ENCODE peak calls at places on chromosomes 7 and 10, in five cellular contexts. B is endothelial cell of umbilical vein, C is Peyer's patch, F is psoas muscle, R is mucosa of descending colon. I is an unnamed sample. For H3K4me1, the result is how much of the 10 kb centered on the place peaks cover.

GRCh38 chr7:143250822-143251221 is 12.4 kb upstream of the GSTK1 start:
- DNase-seq in B (no peak), C (no peak), F (no peak), R (no peak), I (no peak)

GRCh38 chr7:155762639-155763038 is 49.6 kb downstream of the SHH start:
- DNase-seq in R (no peak), B (no peak), F (no peak), C (no peak), I (no peak)

GRCh38 chr7:50685445-50686070 is 97.1 kb downstream of the GRB10 start:
- DNase-seq in B (no peak), C (no peak), R (no peak), F (no peak), I (no peak)

GRCh38 chr10:49538381-49539319 is at the start of gene ERCC6:
- DNase-seq in B (peak), F (peak), C (peak), R (peak), I (peak)

GRCh38 chr10:95268438-95268837 is 22.4 kb downstream of the PDLIM1 start:
- DNase-seq in F (peak), B (peak), R (no peak), C (no peak), I (peak)

GRCh38 chr7:1919539-1920265 is 249.6 kb downstream of the ELFN1 start:
- DNase-seq in R (no peak), C (no peak), B (no peak), F (no peak), I (no peak)

GRCh38 chr7:137591444-137591843 is 247.9 kb upstream of the PTN start:
- DNase-seq in F (no peak), R (no peak), C (no peak), B (peak), I (no peak)

GRCh38 chr10:91694170-91694794 is 61.4 kb upstream of the PPP1R3C start:
- DNase-seq in R (no peak), F (no peak), C (no peak), B (peak), I (no peak)

GRCh38 chr10:47305566-47305965 is 5.6 kb downstream of the GDF10 start:
- DNase-seq in R (no peak), C (no peak), F (no peak), B (no peak), I (no peak)

GRCh38 chr7:29810813-29811482 is 4.6 kb downstream of the WIPF3 start:
- DNase-seq in R (no peak), F (no peak), C (no peak), B (no peak), I (no peak)

GRCh38 chr10:70954373-70954772 is 66.0 kb upstream of the PCBD1 start:
- DNase-seq in F (no peak), R (no peak), B (no peak), C (no peak), I (no peak)

GRCh38 chr7:20539201-20539600 is 76.3 kb upstream of the ABCB5 start:
- DNase-seq in F (no peak), B (no peak), C (no peak), R (no peak), I (no peak)

GRCh38 chr10:102619281-102619981 is 24.8 kb upstream of the TRIM8 start:
- DNase-seq in B (no peak), F (no peak), C (no peak), R (peak), I (no peak)

GRCh38 chr10:27390681-27391080 is 113.4 kb upstream of the RAB18 start:
- DNase-seq in F (no peak), C (no peak), B (no peak), R (no peak), I (no peak)

GRCh38 chr10:89887830-89888229 is 186.4 kb downstream of the KIF20B start:
- DNase-seq in C (peak), R (no peak), F (no peak), B (no peak), I (no peak)

GRCh38 chr10:95637911-95638310 is 18.6 kb downstream of the ALDH18A1 start:
- DNase-seq in R (no peak), C (no peak), F (no peak), B (no peak), I (no peak)

GRCh38 chr7:121503039-121503438 is 106.9 kb upstream of the FAM3C start:
- DNase-seq in F (no peak), R (no peak), B (no peak), C (no peak), I (no peak)

GRCh38 chr7:121504478-121504877 is 108.4 kb upstream of the FAM3C start:
- DNase-seq in C (no peak), R (no peak), F (no peak), B (peak), I (no peak)

GRCh38 chr7:121505021-121505420 is 108.9 kb upstream of the FAM3C start:
- DNase-seq in F (no peak), C (no peak), B (no peak), R (no peak), I (no peak)

GRCh38 chr7:121505540-121506182 is 109.6 kb upstream of the FAM3C start:
- DNase-seq in F (no peak), B (no peak), R (no peak), C (no peak), I (no peak)

DNA sequence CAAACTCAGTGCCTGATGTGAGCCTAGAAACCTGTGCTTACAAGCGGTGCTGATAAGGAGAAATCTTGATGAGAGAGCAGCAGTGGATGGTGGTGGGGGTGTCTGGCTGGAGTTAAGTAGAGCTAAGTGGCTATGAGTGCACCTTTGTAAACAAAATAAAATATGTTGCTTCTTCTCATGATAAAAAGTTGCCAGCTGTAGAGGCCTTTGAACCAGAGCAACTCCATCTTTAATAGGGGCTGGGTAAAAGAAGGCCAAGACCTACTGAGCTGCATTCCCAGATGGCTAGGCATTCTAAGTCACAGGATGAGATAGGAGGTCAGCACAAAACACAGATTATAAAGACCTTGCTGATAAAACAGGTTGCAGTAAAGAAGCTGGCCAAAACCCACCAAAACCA is 107.6 kb upstream of the FAM3C start:
- DNase-seq in R (no peak), F (no peak), B (no peak), C (no peak), I (no peak)
- TF ChIP-seq CTCF in R (no peak), F (no peak), B (no peak), C (no peak), I (no peak)

GRCh38 chr10:79264942-79265341 is 82.3 kb upstream of the PPIF start:
- DNase-seq in B (no peak), F (no peak), C (no peak), R (no peak), I (no peak)
- H3K4me1 ChIP-seq in B (under half), F (under half), C (under half), R (under half), I (half or more)

GRCh38 chr7:101669307-101669706 is 40.2 kb upstream of the MYL10 start:
- DNase-seq in F (no peak), C (no peak), B (no peak), R (peak), I (no peak)
- TF ChIP-seq CTCF in F (peak), C (peak), B (peak), R (no peak), I (no peak)

GRCh38 chr10:124637746-124638145 is 106.4 kb downstream of the FAM53B start:
- DNase-seq in R (no peak), C (no peak), B (no peak), F (no peak), I (no peak)

GRCh38 chr10:124639646-124640045 is 104.5 kb downstream of the FAM53B start:
- DNase-seq in R (no peak), C (no peak), F (no peak), B (no peak), I (no peak)

GRCh38 chr10:124639206-124639605 is 105.0 kb downstream of the FAM53B start:
- DNase-seq in B (no peak), F (no peak), R (no peak), C (no peak), I (no peak)

GRCh38 chr10:124637091-124637700 is 107.0 kb downstream of the FAM53B start:
- DNase-seq in C (no peak), B (no peak), R (no peak), F (no peak), I (no peak)

DNA sequence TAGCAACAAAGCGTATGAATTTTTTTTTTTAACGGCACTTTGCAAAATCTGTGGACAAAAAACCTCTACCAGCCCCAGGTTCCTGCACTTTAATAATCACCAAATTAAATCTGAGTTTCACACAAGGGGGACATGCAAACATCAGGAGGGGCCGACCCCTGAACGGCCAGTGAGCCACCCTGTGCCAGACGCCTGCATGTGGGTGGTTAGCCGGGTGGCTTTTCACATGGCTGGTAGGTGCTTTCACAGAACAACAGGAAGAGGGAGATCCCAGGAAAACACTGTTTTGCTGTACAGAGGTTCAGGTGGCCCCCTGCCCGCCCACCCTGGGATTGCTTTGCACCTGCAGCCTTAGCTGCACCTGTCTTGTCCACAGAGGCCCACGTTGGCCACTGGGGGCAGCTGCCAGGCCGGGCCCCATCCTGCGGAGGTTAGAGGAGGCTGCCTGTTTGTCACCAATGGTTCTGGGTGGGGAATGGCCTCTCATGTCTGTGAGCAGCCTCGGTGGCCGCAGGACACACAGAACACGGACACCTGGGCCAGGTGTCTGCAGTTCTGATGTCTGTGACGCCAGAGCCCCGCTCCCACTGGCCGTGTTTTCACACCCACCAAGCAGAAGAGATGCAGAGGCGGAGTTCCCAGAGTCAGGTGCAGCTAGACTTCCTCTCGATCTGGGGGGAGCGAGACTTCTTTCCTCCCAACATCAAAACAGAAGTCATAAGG is 107.7 kb downstream of the FAM53B start:
- DNase-seq in F (no peak), B (no peak), C (peak), R (no peak), I (no peak)
- H3K4me1 ChIP-seq in F (under half), B (under half), C (under half), R (under half), I (under half)

I was measured in suprapubic skin.